ENCODE peak calls at places on chromosomes 6 and 20, in five cellular contexts. E, J, S, I and F are unnamed samples.
A peak's percentile ranks its signal among the peaks of the same experiment; 100 is the strongest.

GRCh38 chr6:99471638-99472037 is 43.6 kb downstream of the USP45 start:
- DNase-seq in E (no peak), J (no peak), S (no peak), I (no peak), F (no peak)

GRCh38 chr6:140002406-140003022 is 628.1 kb upstream of the CITED2 start:
- DNase-seq in E (no peak), J (no peak), S (no peak), I (no peak), F (no peak)

GRCh38 chr6:139334791-139335446 is 39.5 kb downstream of the CITED2 start:
- DNase-seq in E (peak; percentile 87), J (no peak), S (no peak), I (no peak), F (no peak)

GRCh38 chr6:82396964-82397761 is 33.5 kb downstream of the TPBG start:
- DNase-seq in E (peak; percentile 96), J (no peak), S (no peak), I (no peak), F (no peak)

GRCh38 chr6:170082067-170082466 is 208.8 kb downstream of the DLL1 start:
- DNase-seq in E (no peak), J (peak; percentile 31), S (no peak), I (no peak), F (peak; percentile 55)

GRCh38 chr6:34177181-34177591 is 31.3 kb upstream of the GRM4 start:
- DNase-seq in E (no peak), J (no peak), S (no peak), I (no peak), F (no peak)

GRCh38 chr6:139290787-139291294 is 957 bp downstream of the TXLNB start:
- DNase-seq in E (no peak), J (no peak), S (no peak), I (peak; percentile 29), F (no peak)

GRCh38 chr6:131862486-131862885 is 54.7 kb downstream of the ENPP1 start:
- DNase-seq in E (no peak), J (no peak), S (no peak), I (no peak), F (no peak)

GRCh38 chr6:37321101-37321500 is 32.7 kb upstream of the RNF8 start:
- DNase-seq in E (no peak), J (no peak), S (no peak), I (no peak), F (no peak)

GRCh38 chr6:111789593-111789992 is 83.7 kb downstream of the FYN start:
- DNase-seq in E (no peak), J (no peak), S (no peak), I (peak; percentile 63), F (no peak)

GRCh38 chr6:156731436-156731835 is 45.7 kb upstream of the ARID1B start:
- DNase-seq in E (peak; percentile 67), J (no peak), S (no peak), I (no peak), F (no peak)

GRCh38 chr6:56437171-56437900 is 190.0 kb upstream of the COL21A1 start:
- DNase-seq in E (peak; percentile 71), J (no peak), S (no peak), I (no peak), F (no peak)

GRCh38 chr6:2063547-2063946 is 181.9 kb downstream of the GMDS start:
- DNase-seq in E (no peak), J (no peak), S (no peak), I (no peak), F (no peak)

GRCh38 chr20:57760698-57761412 is 51.0 kb upstream of the PMEPA1 start:
- DNase-seq in E (peak; percentile 41), J (no peak), S (no peak), I (peak; percentile 3), F (peak; percentile 43)

DNA sequence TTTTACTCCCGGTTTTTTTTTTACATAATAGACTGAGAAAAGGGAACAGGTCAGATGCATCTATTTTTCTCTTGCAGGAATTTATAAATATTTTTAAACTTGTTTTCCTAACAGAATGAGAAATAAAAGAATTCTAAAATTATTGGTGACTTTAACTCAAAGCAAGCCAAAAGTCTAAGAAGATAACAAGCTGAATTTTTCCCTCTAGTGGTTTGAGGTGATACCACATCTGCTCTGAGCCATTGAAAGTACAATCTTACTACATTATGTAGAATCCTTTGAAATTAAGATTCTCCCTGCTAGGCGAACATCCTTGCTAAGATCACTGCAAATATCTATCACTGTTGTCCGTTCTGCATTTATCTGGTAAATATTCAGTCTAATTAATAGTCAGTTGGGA is 10.7 kb upstream of the STMND1 start:
- DNase-seq in E (no peak), J (no peak), S (no peak), I (no peak), F (no peak)
- TF ChIP-seq CTCF in E (peak; percentile 31), J (no peak), S (no peak), I (no peak), F (no peak)

GRCh38 chr6:154996841-154997311 is 1.8 kb downstream of the TIAM2 start:
- DNase-seq in E (no peak), J (no peak), S (no peak), I (no peak), F (no peak)

GRCh38 chr6:154993710-154994109 is 1.4 kb upstream of the TIAM2 start:
- DNase-seq in E (no peak), J (no peak), S (no peak), I (no peak), F (no peak)

GRCh38 chr6:154993026-154993425 is 2.1 kb upstream of the TIAM2 start:
- DNase-seq in E (no peak), J (no peak), S (no peak), I (no peak), F (no peak)

GRCh38 chr6:154994881-154995240 is 254 bp upstream of the TIAM2 start:
- DNase-seq in E (no peak), J (no peak), S (no peak), I (no peak), F (no peak)

GRCh38 chr6:154995241-154996162 is at the start of gene TIAM2:
- DNase-seq in E (no peak), J (no peak), S (no peak), I (no peak), F (no peak)
- H3K4me3 ChIP-seq in E (peak within 1 kb of the TSS; percentile 55), J (peak within 1 kb of the TSS; percentile 50), S (peak within 1 kb of the TSS; percentile 58), I (peak within 1 kb of the TSS; percentile 60), F (peak within 1 kb of the TSS; percentile 80)

GRCh38 chr6:143222758-143223334 is 162.2 kb downstream of the AIG1 start:
- DNase-seq in E (no peak), J (no peak), S (no peak), I (no peak), F (no peak)
- H3K27ac ChIP-seq in E (no peak overlapping the region), J (peak overlapping the region; percentile 51), S (peak overlapping the region; percentile 4), I (peak overlapping the region; percentile 59), F (peak overlapping the region; percentile 9)

GRCh38 chr6:54451516-54451915 is 143.3 kb downstream of the TINAG start:
- DNase-seq in E (peak; percentile 54), J (no peak), S (no peak), I (no peak), F (no peak)

GRCh38 chr6:54445207-54445606 is 137.0 kb downstream of the TINAG start:
- DNase-seq in E (no peak), J (no peak), S (no peak), I (no peak), F (no peak)

DNA sequence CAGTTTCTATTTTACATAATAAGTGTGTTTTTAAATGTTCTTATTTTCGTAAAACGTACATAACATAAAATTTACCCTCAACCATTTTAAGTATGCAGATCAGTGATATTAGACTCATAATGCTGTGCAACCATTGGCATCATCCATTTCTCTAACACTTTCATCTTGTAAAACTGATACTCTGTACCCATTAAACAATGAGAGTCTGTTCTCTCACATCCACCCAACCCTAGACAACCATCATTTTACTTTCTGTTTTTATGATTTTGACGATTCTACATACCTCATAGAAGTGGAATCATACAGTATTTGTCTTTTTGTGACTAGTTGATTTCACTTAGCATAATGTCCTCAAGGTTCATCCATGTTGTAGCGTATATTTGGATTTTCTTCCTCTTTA is 140.4 kb downstream of the TINAG start:
- DNase-seq in E (no peak), J (no peak), S (no peak), I (no peak), F (no peak)
- TF ChIP-seq CTCF in E (no peak), J (no peak), S (no peak), I (no peak), F (no peak)

DNA sequence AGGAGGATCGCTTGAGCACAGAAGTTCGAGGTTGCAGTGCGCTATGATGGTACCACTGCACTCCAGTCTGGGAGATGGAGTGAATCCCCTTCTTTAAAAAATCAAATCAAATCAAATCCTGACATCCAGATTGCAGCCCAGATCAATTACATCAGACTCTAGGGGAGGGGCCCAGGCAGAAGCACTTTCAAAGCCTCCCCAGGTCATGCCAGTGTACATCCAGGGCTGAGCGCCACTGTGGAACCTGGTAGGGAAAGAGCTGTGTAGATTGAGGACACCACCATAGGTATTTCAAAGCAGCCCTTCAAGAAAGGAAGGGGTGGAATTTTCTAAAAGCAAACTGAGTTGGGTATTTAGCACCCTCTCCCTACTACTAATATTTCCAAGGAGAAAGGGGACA is 89.5 kb downstream of the PRND start:
- DNase-seq in E (no peak), J (no peak), S (no peak), I (no peak), F (no peak)
- H3K4me3 ChIP-seq in E (no peak overlapping the region), J (no peak overlapping the region), S (no peak overlapping the region), I (no peak overlapping the region), F (no peak overlapping the region)